ENCODE peak calls at places on chromosomes 5 and 9, in four cellular contexts. F is A549, U is K562, D is HepG2. B is an unnamed sample.

GRCh38 chr5:79333852-79334557 is 98.1 kb downstream of the JMY start:
- DNase-seq in D (peak), F (no peak), U (no peak), B (peak)

GRCh38 chr5:10854526-10855277 is 93.7 kb upstream of the DAP start:
- DNase-seq in D (no peak), U (no peak), F (no peak), B (no peak)

GRCh38 chr5:63401434-63402046 is 560.7 kb downstream of the HTR1A start:
- DNase-seq in F (peak), U (peak), D (peak), B (peak)

GRCh38 chr9:123354806-123355508 is 1.0 kb upstream of the CRB2 start:
- DNase-seq in U (no peak), F (no peak), D (no peak), B (no peak)

GRCh38 chr9:123541441-123541840 is 185.4 kb downstream of the CRB2 start:
- DNase-seq in F (no peak), D (no peak), U (no peak), B (no peak)

GRCh38 chr9:6590772-6591384 is 54.7 kb downstream of the GLDC start:
- DNase-seq in F (no peak), D (peak), U (no peak), B (no peak)

GRCh38 chr9:87442451-87442850 is 55.2 kb upstream of the DAPK1 start:
- DNase-seq in U (no peak), F (no peak), D (peak), B (no peak)

GRCh38 chr5:73280821-73281746 is 108.1 kb downstream of the TMEM174 start:
- DNase-seq in D (no peak), U (no peak), F (no peak), B (no peak)

GRCh38 chr5:52987711-52988329 is 1.3 kb upstream of the ITGA2 start:
- DNase-seq in F (peak), U (no peak), D (peak), B (no peak)

GRCh38 chr5:94517490-94518108 is 100.8 kb downstream of the KIAA0825 start:
- DNase-seq in U (no peak), D (no peak), F (no peak), B (no peak)

GRCh38 chr5:31133488-31133887 is 60.0 kb upstream of the CDH6 start:
- DNase-seq in F (no peak), D (no peak), U (no peak), B (no peak)

GRCh38 chr9:126637002-126637849 is 23.5 kb downstream of the LMX1B start:
- DNase-seq in D (no peak), F (no peak), U (no peak), B (no peak)

GRCh38 chr5:149030838-149031397 is 31.9 kb downstream of the SH3TC2 start:
- DNase-seq in D (no peak), U (no peak), F (no peak), B (no peak)

GRCh38 chr9:115596743-115597080 is 478.8 kb upstream of the TNC start:
- DNase-seq in F (no peak), D (no peak), U (no peak), B (no peak)

GRCh38 chr5:170818222-170818621 is 34.7 kb downstream of the GABRP start:
- DNase-seq in U (no peak), D (no peak), F (no peak), B (no peak)

DNA sequence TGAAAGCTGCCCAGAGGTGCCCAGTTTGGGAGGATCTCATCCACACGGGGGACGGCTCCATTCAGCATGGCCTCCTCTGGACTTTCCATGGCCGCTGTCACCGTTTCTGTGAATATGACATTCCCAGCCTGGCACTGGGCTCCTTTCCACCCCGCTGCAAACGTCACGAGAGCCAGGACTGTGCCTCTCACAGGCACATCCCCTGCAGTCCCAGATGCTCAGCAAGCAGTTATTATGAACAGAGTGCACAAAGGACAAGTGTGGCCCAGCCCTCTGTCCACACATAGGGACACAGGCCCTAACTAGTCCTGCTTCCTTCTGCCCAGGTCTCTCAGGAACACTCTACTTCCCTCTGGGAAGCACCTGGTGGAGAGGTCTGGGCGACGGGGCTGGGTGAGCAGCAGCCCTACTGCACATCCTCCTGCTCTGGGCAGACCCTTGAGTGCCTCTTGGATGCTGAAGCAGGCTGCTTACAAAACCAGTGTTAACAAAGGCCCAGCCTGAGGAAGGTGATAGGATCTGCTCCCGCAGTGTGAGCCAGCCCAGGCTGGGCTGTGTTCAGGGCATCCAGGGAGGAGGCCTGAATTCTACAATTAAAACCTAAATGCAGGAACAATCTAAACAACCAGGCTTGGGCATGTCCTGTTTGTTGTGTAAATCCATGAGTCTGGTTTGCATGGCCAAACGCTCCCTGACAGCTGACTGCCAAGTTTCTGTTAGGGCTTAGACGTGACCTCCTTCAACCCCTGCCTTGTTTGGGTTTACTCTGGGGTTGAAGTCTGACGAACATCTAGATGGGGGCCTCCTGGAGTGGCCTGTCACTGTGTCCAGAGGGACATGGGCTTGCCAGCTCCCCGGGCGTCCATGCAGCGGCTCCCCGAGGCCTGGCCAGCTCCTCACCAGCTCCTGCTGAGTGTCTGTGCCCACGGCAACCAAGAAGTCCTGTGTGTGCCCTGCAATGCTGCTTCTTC is 269.8 kb downstream of the GADD45G start:
- DNase-seq in U (no peak), F (no peak), D (no peak), B (no peak)
- TF ChIP-seq NR3C1 in U (no peak), F (no peak), D (no peak), B (no peak)

GRCh38 chr5:123204224-123204623 is 115.2 kb downstream of the PRDM6 start:
- DNase-seq in U (no peak), F (no peak), D (no peak), B (no peak)
- TF ChIP-seq NR3C1 in U (no peak), F (no peak), D (no peak), B (no peak)

GRCh38 chr9:98708933-98709911 is at the start of gene GABBR2:
- DNase-seq in F (no peak), U (no peak), D (no peak), B (peak)
- TF ChIP-seq NR3C1 in F (no peak), U (no peak), D (no peak), B (no peak)

DNA sequence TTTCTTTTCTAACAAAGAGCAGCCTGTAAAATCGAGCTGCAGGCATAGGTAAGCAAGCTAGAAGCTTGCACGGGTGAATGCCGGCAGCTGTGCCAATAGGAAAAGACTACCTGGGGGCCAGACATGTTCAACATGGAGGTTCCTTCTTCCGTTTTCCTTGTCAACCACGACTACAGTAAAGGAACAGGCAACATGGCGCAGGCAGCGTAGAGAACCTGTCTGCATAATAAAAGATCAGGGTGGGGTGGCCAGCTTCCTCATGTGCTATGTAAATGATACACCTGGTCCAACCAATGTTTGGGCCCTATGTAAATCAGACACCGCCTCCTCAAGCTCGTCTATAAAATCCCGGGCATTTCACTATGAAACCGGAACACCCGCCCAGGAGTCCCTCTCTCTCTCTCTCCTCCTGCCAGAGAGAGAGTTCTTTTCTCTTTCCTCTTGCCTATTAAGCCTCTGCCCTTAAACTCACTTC is 103.8 kb upstream of the LIFR start:
- DNase-seq in F (no peak), U (peak), D (peak), B (peak)
- TF ChIP-seq NR3C1 in F (no peak), U (no peak), D (no peak), B (no peak)

DNA sequence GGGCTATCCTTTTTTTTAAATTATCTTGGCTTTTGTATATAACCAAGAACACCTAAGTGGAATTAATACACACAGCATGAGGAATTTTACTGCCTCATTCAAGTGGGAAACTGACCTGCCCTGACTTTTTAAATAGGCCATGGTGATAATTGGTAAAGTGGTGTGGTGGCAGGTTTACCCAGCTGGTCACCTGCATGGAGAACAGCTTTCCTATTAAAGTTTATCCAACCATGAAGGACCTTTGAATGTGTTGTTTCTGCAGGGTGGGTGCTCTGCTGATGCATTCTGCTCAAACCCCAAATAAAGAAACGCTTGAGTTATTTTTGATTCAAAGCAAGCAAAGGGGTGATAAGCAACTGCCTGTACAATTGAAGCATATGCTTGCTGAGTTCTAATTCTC is 261.0 kb upstream of the GRIN3A start:
- DNase-seq in U (no peak), F (no peak), D (no peak), B (no peak)
- TF ChIP-seq NR3C1 in U (no peak), F (no peak), D (no peak), B (no peak)

DNA sequence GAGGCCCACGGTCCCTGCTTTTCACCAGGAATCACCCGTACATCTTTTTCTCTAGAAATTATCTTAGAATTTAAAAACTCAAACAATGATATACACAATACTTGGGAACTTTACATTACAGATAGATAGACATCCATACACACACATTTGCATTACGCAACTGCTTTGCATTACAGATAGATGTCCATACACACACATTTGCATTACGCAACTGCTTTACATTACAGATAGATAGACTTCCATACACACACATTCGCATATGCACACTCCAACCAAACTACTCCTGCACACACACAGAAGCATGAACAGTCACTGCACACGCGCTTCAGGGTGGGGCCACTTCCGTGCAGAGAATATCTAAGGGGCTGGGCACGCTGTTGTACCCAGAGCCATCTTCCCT is 7.9 kb upstream of the ADAMTS16 start:
- DNase-seq in U (no peak), F (no peak), D (peak), B (no peak)
- TF ChIP-seq NR3C1 in U (no peak), F (no peak), D (no peak), B (no peak)

GRCh38 chr9:28868224-28868623 is 1294.9 kb upstream of the C9orf72 start:
- DNase-seq in F (no peak), D (no peak), U (no peak), B (no peak)
- TF ChIP-seq NR3C1 in F (no peak), D (no peak), U (no peak), B (no peak)